ENCODE peak calls at places on chromosomes 12 and 14, in six cellular contexts. One of them, this sample, is unnamed. For H3K36me3, the result is how much of the 10 kb centered on the place peaks cover.

GRCh38 chr14:42353315-42353714 is 746.6 kb downstream of the LRFN5 start:
- DNase-seq in effector memory CD4-positive, alpha-beta T cell: no peak
- DNase-seq in bronchial epithelial cell: no peak
- DNase-seq in testis: no peak
- DNase-seq in GM23248: no peak
- DNase-seq in breast epithelium: no peak
- DNase-seq in this sample: no peak

GRCh38 chr12:52630104-52630500 is 11.7 kb upstream of the KRT73 start:
- DNase-seq in effector memory CD4-positive, alpha-beta T cell: no peak
- DNase-seq in bronchial epithelial cell: no peak
- DNase-seq in testis: no peak
- DNase-seq in GM23248: no peak
- DNase-seq in breast epithelium: peak
- DNase-seq in this sample: no peak

GRCh38 chr14:75222208-75222701 is 45.8 kb upstream of the TMED10 start:
- DNase-seq in effector memory CD4-positive, alpha-beta T cell: no peak
- DNase-seq in bronchial epithelial cell: peak
- DNase-seq in testis: no peak
- DNase-seq in GM23248: peak
- DNase-seq in breast epithelium: no peak
- DNase-seq in this sample: no peak

GRCh38 chr12:51631591-51631990 is 40.6 kb downstream of the SCN8A start:
- DNase-seq in effector memory CD4-positive, alpha-beta T cell: no peak
- DNase-seq in bronchial epithelial cell: peak
- DNase-seq in testis: no peak
- DNase-seq in GM23248: peak
- DNase-seq in breast epithelium: no peak
- DNase-seq in this sample: peak

GRCh38 chr12:120939954-120940353 is 35.8 kb upstream of the SPPL3 start:
- DNase-seq in effector memory CD4-positive, alpha-beta T cell: no peak
- DNase-seq in bronchial epithelial cell: no peak
- DNase-seq in testis: no peak
- DNase-seq in GM23248: no peak
- DNase-seq in breast epithelium: no peak
- DNase-seq in this sample: no peak

GRCh38 chr14:53338192-53338591 is 185.1 kb upstream of the DDHD1 start:
- DNase-seq in effector memory CD4-positive, alpha-beta T cell: no peak
- DNase-seq in bronchial epithelial cell: no peak
- DNase-seq in testis: no peak
- DNase-seq in GM23248: peak
- DNase-seq in breast epithelium: no peak
- DNase-seq in this sample: peak

GRCh38 chr14:81004575-81004974 is 49.2 kb downstream of the TSHR start:
- DNase-seq in effector memory CD4-positive, alpha-beta T cell: no peak
- DNase-seq in bronchial epithelial cell: no peak
- DNase-seq in testis: no peak
- DNase-seq in GM23248: no peak
- DNase-seq in breast epithelium: no peak
- DNase-seq in this sample: no peak

GRCh38 chr12:71581206-71581605 is 82.4 kb downstream of the ZFC3H1 start:
- DNase-seq in effector memory CD4-positive, alpha-beta T cell: no peak
- DNase-seq in bronchial epithelial cell: peak
- DNase-seq in testis: no peak
- DNase-seq in GM23248: no peak
- DNase-seq in breast epithelium: peak
- DNase-seq in this sample: peak

GRCh38 chr12:124433147-124433874 is 134.1 kb downstream of the NCOR2 start:
- DNase-seq in effector memory CD4-positive, alpha-beta T cell: no peak
- DNase-seq in bronchial epithelial cell: no peak
- DNase-seq in testis: peak
- DNase-seq in GM23248: no peak
- DNase-seq in breast epithelium: peak
- DNase-seq in this sample: no peak

GRCh38 chr12:31034372-31034771 is 39.3 kb upstream of the DDX11 start:
- DNase-seq in effector memory CD4-positive, alpha-beta T cell: no peak
- DNase-seq in bronchial epithelial cell: peak
- DNase-seq in testis: no peak
- DNase-seq in GM23248: no peak
- DNase-seq in breast epithelium: no peak
- DNase-seq in this sample: no peak

GRCh38 chr14:21748869-21749303 is 75.3 kb upstream of the OR4E1 start:
- DNase-seq in effector memory CD4-positive, alpha-beta T cell: peak
- DNase-seq in bronchial epithelial cell: peak
- DNase-seq in testis: peak
- DNase-seq in GM23248: peak
- DNase-seq in breast epithelium: no peak
- DNase-seq in this sample: no peak

GRCh38 chr12:52243774-52244614 is 11.0 kb downstream of the KRT7 start:
- DNase-seq in effector memory CD4-positive, alpha-beta T cell: peak
- DNase-seq in bronchial epithelial cell: peak
- DNase-seq in testis: peak
- DNase-seq in GM23248: peak
- DNase-seq in breast epithelium: peak
- DNase-seq in this sample: peak

GRCh38 chr14:65961004-65961403 is 525.2 kb upstream of the CCDC196 start:
- DNase-seq in effector memory CD4-positive, alpha-beta T cell: peak
- DNase-seq in bronchial epithelial cell: peak
- DNase-seq in testis: peak
- DNase-seq in GM23248: peak
- DNase-seq in breast epithelium: no peak
- DNase-seq in this sample: no peak

GRCh38 chr12:94089891-94090290 is 58.5 kb upstream of the PLXNC1 start:
- DNase-seq in effector memory CD4-positive, alpha-beta T cell: no peak
- DNase-seq in bronchial epithelial cell: no peak
- DNase-seq in testis: no peak
- DNase-seq in GM23248: peak
- DNase-seq in breast epithelium: no peak
- DNase-seq in this sample: no peak

GRCh38 chr12:56020437-56021189 is at the start of gene IKZF4:
- DNase-seq in effector memory CD4-positive, alpha-beta T cell: no peak
- DNase-seq in bronchial epithelial cell: no peak
- DNase-seq in testis: peak
- DNase-seq in GM23248: no peak
- DNase-seq in breast epithelium: no peak
- DNase-seq in this sample: no peak

GRCh38 chr14:64952598-64953309 is 10.2 kb upstream of the GPX2 start:
- DNase-seq in effector memory CD4-positive, alpha-beta T cell: no peak
- DNase-seq in bronchial epithelial cell: no peak
- DNase-seq in testis: no peak
- DNase-seq in GM23248: peak
- DNase-seq in breast epithelium: no peak
- DNase-seq in this sample: no peak

GRCh38 chr14:37697489-37698121 is 102.2 kb downstream of the TTC6 start:
- DNase-seq in effector memory CD4-positive, alpha-beta T cell: no peak
- DNase-seq in bronchial epithelial cell: peak
- DNase-seq in testis: no peak
- DNase-seq in GM23248: peak
- DNase-seq in breast epithelium: no peak
- DNase-seq in this sample: peak

GRCh38 chr12:11725616-11726015 is 76.1 kb downstream of the ETV6 start:
- DNase-seq in effector memory CD4-positive, alpha-beta T cell: no peak
- DNase-seq in bronchial epithelial cell: peak
- DNase-seq in testis: no peak
- DNase-seq in GM23248: no peak
- DNase-seq in breast epithelium: no peak
- DNase-seq in this sample: no peak

GRCh38 chr12:52440821-52441319 is 6.7 kb upstream of the KRT75 start:
- DNase-seq in effector memory CD4-positive, alpha-beta T cell: no peak
- DNase-seq in bronchial epithelial cell: peak
- DNase-seq in testis: no peak
- DNase-seq in GM23248: peak
- DNase-seq in breast epithelium: peak
- DNase-seq in this sample: no peak

DNA sequence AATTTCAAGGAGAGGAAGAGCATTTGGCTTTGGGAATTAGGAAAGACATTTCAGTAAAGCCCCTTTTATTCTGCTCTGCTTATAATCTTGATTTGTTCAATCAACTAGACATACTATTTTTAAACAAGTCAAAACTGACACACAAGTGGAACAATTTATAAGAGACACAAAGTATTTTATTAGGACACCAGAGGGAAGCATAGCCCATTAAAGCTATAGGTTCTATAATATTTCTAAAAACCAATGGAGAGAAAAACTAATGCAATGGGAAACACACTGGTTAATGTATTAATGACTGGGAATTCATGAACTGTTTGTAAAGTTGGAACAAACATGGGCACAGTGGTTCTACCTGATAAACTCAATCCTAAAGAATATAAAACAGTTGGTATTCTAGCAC is 15.3 kb upstream of the CERS5 start:
- DNase-seq in effector memory CD4-positive, alpha-beta T cell: no peak
- DNase-seq in bronchial epithelial cell: no peak
- DNase-seq in testis: no peak
- DNase-seq in GM23248: no peak
- DNase-seq in breast epithelium: no peak
- DNase-seq in this sample: no peak
- H3K36me3 ChIP-seq in effector memory CD4-positive, alpha-beta T cell: under half
- H3K36me3 ChIP-seq in bronchial epithelial cell: under half
- H3K36me3 ChIP-seq in testis: under half
- H3K36me3 ChIP-seq in GM23248: half or more
- H3K36me3 ChIP-seq in breast epithelium: under half
- H3K36me3 ChIP-seq in this sample: under half

GRCh38 chr12:110023634-110024023 is 24.4 kb downstream of the ANKRD13A start:
- DNase-seq in effector memory CD4-positive, alpha-beta T cell: no peak
- DNase-seq in bronchial epithelial cell: no peak
- DNase-seq in testis: no peak
- DNase-seq in GM23248: no peak
- DNase-seq in breast epithelium: no peak
- DNase-seq in this sample: no peak

GRCh38 chr12:110020956-110021355 is 21.7 kb downstream of the ANKRD13A start:
- DNase-seq in effector memory CD4-positive, alpha-beta T cell: no peak
- DNase-seq in bronchial epithelial cell: no peak
- DNase-seq in testis: no peak
- DNase-seq in GM23248: no peak
- DNase-seq in breast epithelium: no peak
- DNase-seq in this sample: no peak

GRCh38 chr12:110028323-110028722 is 20.0 kb downstream of the C12orf76 start:
- DNase-seq in effector memory CD4-positive, alpha-beta T cell: no peak
- DNase-seq in bronchial epithelial cell: no peak
- DNase-seq in testis: no peak
- DNase-seq in GM23248: no peak
- DNase-seq in breast epithelium: no peak
- DNase-seq in this sample: no peak

DNA sequence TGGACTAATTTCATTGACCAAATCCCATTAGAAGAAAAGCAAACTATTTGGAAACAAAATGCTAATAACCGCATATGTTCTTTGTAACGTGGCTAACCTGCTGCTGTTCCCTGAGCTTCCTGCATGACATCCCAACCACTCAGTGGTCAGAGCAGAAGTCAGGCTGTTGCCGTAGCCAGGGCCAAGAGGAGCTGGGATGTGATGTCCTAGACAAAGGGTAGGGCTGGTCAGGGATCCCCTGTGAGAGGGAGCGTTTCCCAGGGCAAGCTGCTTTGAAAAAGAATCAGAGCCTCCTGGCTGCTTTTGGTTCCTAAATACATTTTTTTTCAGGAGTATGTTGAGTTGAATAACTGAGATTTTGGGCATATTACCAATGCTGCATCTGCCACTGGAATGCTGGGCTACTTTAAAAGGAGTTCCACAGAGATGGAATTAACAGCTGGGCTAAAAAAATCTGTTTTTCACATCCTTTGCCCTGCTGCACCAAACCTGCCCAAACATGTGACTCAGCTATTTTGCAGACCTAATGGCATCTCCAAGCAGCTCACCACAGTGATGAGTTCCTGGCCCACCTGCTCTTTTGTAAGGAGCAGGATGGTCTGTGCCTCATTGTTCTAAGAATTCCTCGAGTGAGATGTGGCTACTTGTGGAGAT is 23.9 kb downstream of the ANKRD13A start:
- DNase-seq in effector memory CD4-positive, alpha-beta T cell: no peak
- DNase-seq in bronchial epithelial cell: no peak
- DNase-seq in testis: no peak
- DNase-seq in GM23248: peak
- DNase-seq in breast epithelium: peak
- DNase-seq in this sample: no peak
- H3K36me3 ChIP-seq in effector memory CD4-positive, alpha-beta T cell: half or more
- H3K36me3 ChIP-seq in bronchial epithelial cell: under half
- H3K36me3 ChIP-seq in testis: under half
- H3K36me3 ChIP-seq in GM23248: half or more
- H3K36me3 ChIP-seq in breast epithelium: under half
- H3K36me3 ChIP-seq in this sample: under half

GRCh38 chr12:132779781-132780353 is 18.2 kb upstream of the ANKLE2 start:
- DNase-seq in effector memory CD4-positive, alpha-beta T cell: no peak
- DNase-seq in bronchial epithelial cell: no peak
- DNase-seq in testis: no peak
- DNase-seq in GM23248: no peak
- DNase-seq in breast epithelium: no peak
- DNase-seq in this sample: no peak
- H3K36me3 ChIP-seq in effector memory CD4-positive, alpha-beta T cell: half or more
- H3K36me3 ChIP-seq in bronchial epithelial cell: under half
- H3K36me3 ChIP-seq in testis: under half
- H3K36me3 ChIP-seq in GM23248: under half
- H3K36me3 ChIP-seq in breast epithelium: under half
- H3K36me3 ChIP-seq in this sample: under half

DNA sequence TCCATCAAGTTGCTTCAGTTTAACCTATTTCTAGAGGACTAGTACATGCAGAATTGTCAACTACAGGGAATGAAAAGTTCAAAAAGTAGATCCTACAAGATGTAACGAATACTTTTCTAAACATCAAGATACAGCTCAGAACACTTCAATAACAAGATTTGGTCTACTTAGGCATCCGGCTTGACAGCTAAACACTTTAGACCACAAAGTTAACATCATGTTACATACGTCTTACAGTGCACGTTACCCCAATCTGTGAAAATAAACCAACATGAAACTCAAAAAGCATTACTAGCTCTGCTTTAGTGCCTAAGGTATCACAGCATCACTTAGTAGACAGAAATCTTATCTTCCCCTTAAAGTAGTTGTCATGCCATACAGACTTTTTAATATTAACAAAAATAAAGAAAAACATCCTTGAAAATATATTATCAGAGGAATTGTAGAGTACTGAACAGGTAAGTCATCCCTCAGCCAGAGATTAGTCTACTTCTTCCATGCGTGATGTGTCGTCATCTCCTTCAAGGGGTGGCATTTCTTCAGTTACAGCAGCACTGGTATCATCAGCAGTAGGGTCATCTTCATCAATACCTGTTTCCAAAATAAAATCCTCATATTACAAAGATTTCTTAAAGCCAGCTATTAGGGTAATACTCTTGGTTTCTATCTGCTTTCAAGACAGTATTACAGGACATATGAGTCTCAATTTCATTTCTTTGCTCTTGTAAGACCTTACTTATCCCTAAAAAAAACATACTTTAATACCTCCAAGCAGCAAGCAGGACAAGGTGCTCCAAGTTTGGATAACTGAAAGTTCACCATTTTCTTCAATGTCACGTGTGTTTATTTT is 5.4 kb downstream of the HSP90AA1 start:
- DNase-seq in effector memory CD4-positive, alpha-beta T cell: no peak
- DNase-seq in bronchial epithelial cell: no peak
- DNase-seq in testis: no peak
- DNase-seq in GM23248: no peak
- DNase-seq in breast epithelium: no peak
- DNase-seq in this sample: no peak
- H3K36me3 ChIP-seq in effector memory CD4-positive, alpha-beta T cell: half or more
- H3K36me3 ChIP-seq in bronchial epithelial cell: under half
- H3K36me3 ChIP-seq in testis: under half
- H3K36me3 ChIP-seq in GM23248: half or more
- H3K36me3 ChIP-seq in breast epithelium: under half
- H3K36me3 ChIP-seq in this sample: under half

This sample was measured in kidney epithelial cell.